ENCODE peak calls at places on chromosomes 7 and 10, in seven cellular contexts. One of them, this sample, is unnamed.

GRCh38 chr7:27737591-27737990 is 2.4 kb upstream of the TAX1BP1 start:
- DNase-seq in WERI-Rb-1: no peak
- DNase-seq in naive thymus-derived CD8-positive, alpha-beta T cell: no peak
- DNase-seq in KG1: no peak
- DNase-seq in HTR-8/SVneo: no peak
- DNase-seq in WTC11: no peak
- DNase-seq in T-helper 17 cell: no peak
- DNase-seq in this sample: no peak

GRCh38 chr10:480928-481551 is 208.4 kb downstream of the DIP2C start:
- DNase-seq in HTR-8/SVneo: no peak
- DNase-seq in WTC11: no peak
- DNase-seq in T-helper 17 cell: no peak
- DNase-seq in WERI-Rb-1: no peak
- DNase-seq in naive thymus-derived CD8-positive, alpha-beta T cell: no peak
- DNase-seq in KG1: no peak
- DNase-seq in this sample: no peak

GRCh38 chr10:43903451-43903850 is 254.8 kb upstream of the ZNF32 start:
- DNase-seq in WERI-Rb-1: no peak
- DNase-seq in KG1: no peak
- DNase-seq in naive thymus-derived CD8-positive, alpha-beta T cell: no peak
- DNase-seq in WTC11: no peak
- DNase-seq in HTR-8/SVneo: no peak
- DNase-seq in T-helper 17 cell: no peak
- DNase-seq in this sample: no peak

GRCh38 chr10:11164806-11165590 is 147.3 kb downstream of the CELF2 start:
- DNase-seq in WTC11: peak
- DNase-seq in naive thymus-derived CD8-positive, alpha-beta T cell: peak
- DNase-seq in WERI-Rb-1: no peak
- DNase-seq in KG1: no peak
- DNase-seq in HTR-8/SVneo: peak
- DNase-seq in T-helper 17 cell: peak
- DNase-seq in this sample: peak

GRCh38 chr7:8590791-8591190 is 157.4 kb downstream of the NXPH1 start:
- DNase-seq in WTC11: no peak
- DNase-seq in HTR-8/SVneo: no peak
- DNase-seq in naive thymus-derived CD8-positive, alpha-beta T cell: no peak
- DNase-seq in WERI-Rb-1: no peak
- DNase-seq in KG1: no peak
- DNase-seq in T-helper 17 cell: no peak
- DNase-seq in this sample: no peak

GRCh38 chr10:50552771-50553535 is 70.8 kb downstream of the SGMS1 start:
- DNase-seq in naive thymus-derived CD8-positive, alpha-beta T cell: peak
- DNase-seq in KG1: no peak
- DNase-seq in WTC11: no peak
- DNase-seq in HTR-8/SVneo: no peak
- DNase-seq in T-helper 17 cell: no peak
- DNase-seq in WERI-Rb-1: peak
- DNase-seq in this sample: peak

GRCh38 chr7:120802751-120803150 is 55.2 kb downstream of the TSPAN12 start:
- DNase-seq in WTC11: no peak
- DNase-seq in HTR-8/SVneo: no peak
- DNase-seq in WERI-Rb-1: no peak
- DNase-seq in KG1: no peak
- DNase-seq in naive thymus-derived CD8-positive, alpha-beta T cell: no peak
- DNase-seq in T-helper 17 cell: no peak
- DNase-seq in this sample: no peak

GRCh38 chr10:105691811-105692210 is 1050.7 kb downstream of the SORCS3 start:
- DNase-seq in WERI-Rb-1: peak
- DNase-seq in HTR-8/SVneo: no peak
- DNase-seq in KG1: no peak
- DNase-seq in WTC11: peak
- DNase-seq in T-helper 17 cell: no peak
- DNase-seq in naive thymus-derived CD8-positive, alpha-beta T cell: no peak
- DNase-seq in this sample: no peak

GRCh38 chr7:106623846-106624245 is 37.1 kb downstream of the CCDC71L start:
- DNase-seq in naive thymus-derived CD8-positive, alpha-beta T cell: no peak
- DNase-seq in WERI-Rb-1: no peak
- DNase-seq in HTR-8/SVneo: no peak
- DNase-seq in WTC11: no peak
- DNase-seq in T-helper 17 cell: no peak
- DNase-seq in KG1: no peak
- DNase-seq in this sample: no peak

GRCh38 chr10:74598891-74599566 is 227.4 kb upstream of the KAT6B start:
- DNase-seq in T-helper 17 cell: no peak
- DNase-seq in HTR-8/SVneo: no peak
- DNase-seq in WERI-Rb-1: no peak
- DNase-seq in naive thymus-derived CD8-positive, alpha-beta T cell: no peak
- DNase-seq in WTC11: no peak
- DNase-seq in KG1: no peak
- DNase-seq in this sample: no peak

GRCh38 chr7:107966701-107967100 is 36.3 kb downstream of the LAMB1 start:
- DNase-seq in WERI-Rb-1: peak
- DNase-seq in WTC11: peak
- DNase-seq in T-helper 17 cell: no peak
- DNase-seq in naive thymus-derived CD8-positive, alpha-beta T cell: no peak
- DNase-seq in HTR-8/SVneo: peak
- DNase-seq in KG1: no peak
- DNase-seq in this sample: no peak

GRCh38 chr7:56537477-56537876 is 421.3 kb upstream of the NUPR2 start:
- DNase-seq in naive thymus-derived CD8-positive, alpha-beta T cell: no peak
- DNase-seq in KG1: no peak
- DNase-seq in WERI-Rb-1: no peak
- DNase-seq in T-helper 17 cell: no peak
- DNase-seq in HTR-8/SVneo: no peak
- DNase-seq in WTC11: no peak
- DNase-seq in this sample: no peak

GRCh38 chr10:81251457-81252115 is 623.4 kb upstream of the NRG3 start:
- DNase-seq in naive thymus-derived CD8-positive, alpha-beta T cell: no peak
- DNase-seq in KG1: no peak
- DNase-seq in WERI-Rb-1: no peak
- DNase-seq in WTC11: peak
- DNase-seq in T-helper 17 cell: no peak
- DNase-seq in HTR-8/SVneo: no peak
- DNase-seq in this sample: no peak

GRCh38 chr7:80826520-80827237 is 92.2 kb downstream of the SEMA3C start:
- DNase-seq in WERI-Rb-1: no peak
- DNase-seq in T-helper 17 cell: no peak
- DNase-seq in WTC11: no peak
- DNase-seq in naive thymus-derived CD8-positive, alpha-beta T cell: no peak
- DNase-seq in KG1: no peak
- DNase-seq in HTR-8/SVneo: no peak
- DNase-seq in this sample: no peak

GRCh38 chr10:132943555-132944404 is 1.4 kb upstream of the CFAP46 start:
- DNase-seq in WTC11: no peak
- DNase-seq in WERI-Rb-1: no peak
- DNase-seq in KG1: no peak
- DNase-seq in T-helper 17 cell: no peak
- DNase-seq in naive thymus-derived CD8-positive, alpha-beta T cell: no peak
- DNase-seq in HTR-8/SVneo: no peak
- DNase-seq in this sample: no peak

GRCh38 chr7:11701829-11702560 is 130.0 kb downstream of the THSD7A start:
- DNase-seq in KG1: no peak
- DNase-seq in WTC11: no peak
- DNase-seq in WERI-Rb-1: no peak
- DNase-seq in T-helper 17 cell: no peak
- DNase-seq in HTR-8/SVneo: no peak
- DNase-seq in naive thymus-derived CD8-positive, alpha-beta T cell: no peak
- DNase-seq in this sample: no peak

GRCh38 chr10:102941401-102941800 is 23.3 kb downstream of the CNNM2 start:
- DNase-seq in T-helper 17 cell: no peak
- DNase-seq in HTR-8/SVneo: no peak
- DNase-seq in naive thymus-derived CD8-positive, alpha-beta T cell: no peak
- DNase-seq in KG1: no peak
- DNase-seq in WTC11: no peak
- DNase-seq in WERI-Rb-1: no peak
- DNase-seq in this sample: no peak

GRCh38 chr10:102752266-102752930 is 8.7 kb downstream of the WBP1L start:
- DNase-seq in WTC11: no peak
- DNase-seq in WERI-Rb-1: no peak
- DNase-seq in T-helper 17 cell: no peak
- DNase-seq in KG1: no peak
- DNase-seq in naive thymus-derived CD8-positive, alpha-beta T cell: no peak
- DNase-seq in HTR-8/SVneo: no peak
- DNase-seq in this sample: no peak

GRCh38 chr7:125061-125471 is 67.3 kb upstream of the FAM20C start:
- DNase-seq in WERI-Rb-1: no peak
- DNase-seq in T-helper 17 cell: no peak
- DNase-seq in HTR-8/SVneo: no peak
- DNase-seq in KG1: no peak
- DNase-seq in naive thymus-derived CD8-positive, alpha-beta T cell: no peak
- DNase-seq in WTC11: no peak
- DNase-seq in this sample: no peak

GRCh38 chr7:126041472-126041871 is 1111.8 kb upstream of the POT1 start:
- DNase-seq in WERI-Rb-1: no peak
- DNase-seq in HTR-8/SVneo: no peak
- DNase-seq in WTC11: no peak
- DNase-seq in naive thymus-derived CD8-positive, alpha-beta T cell: no peak
- DNase-seq in T-helper 17 cell: no peak
- DNase-seq in KG1: no peak
- DNase-seq in this sample: no peak

GRCh38 chr10:37124532-37124931 is 866 bp upstream of the ANKRD30A start:
- DNase-seq in T-helper 17 cell: no peak
- DNase-seq in naive thymus-derived CD8-positive, alpha-beta T cell: no peak
- DNase-seq in HTR-8/SVneo: no peak
- DNase-seq in KG1: no peak
- DNase-seq in WERI-Rb-1: no peak
- DNase-seq in WTC11: no peak
- DNase-seq in this sample: no peak

GRCh38 chr7:116588225-116588624 is 63.4 kb downstream of the CAV1 start:
- DNase-seq in WTC11: no peak
- DNase-seq in HTR-8/SVneo: no peak
- DNase-seq in T-helper 17 cell: no peak
- DNase-seq in WERI-Rb-1: no peak
- DNase-seq in KG1: no peak
- DNase-seq in naive thymus-derived CD8-positive, alpha-beta T cell: no peak
- DNase-seq in this sample: no peak

GRCh38 chr7:149811221-149811620 is 27.0 kb upstream of the ZNF862 start:
- DNase-seq in T-helper 17 cell: no peak
- DNase-seq in naive thymus-derived CD8-positive, alpha-beta T cell: no peak
- DNase-seq in HTR-8/SVneo: no peak
- DNase-seq in KG1: no peak
- DNase-seq in WTC11: no peak
- DNase-seq in WERI-Rb-1: no peak
- DNase-seq in this sample: no peak

GRCh38 chr10:73859441-73860049 is 14.8 kb downstream of the CAMK2G start:
- DNase-seq in HTR-8/SVneo: no peak
- DNase-seq in KG1: no peak
- DNase-seq in WERI-Rb-1: peak
- DNase-seq in naive thymus-derived CD8-positive, alpha-beta T cell: no peak
- DNase-seq in T-helper 17 cell: peak
- DNase-seq in WTC11: no peak
- DNase-seq in this sample: peak

GRCh38 chr7:86904949-86905834 is 154.3 kb downstream of the ELAPOR2 start:
- DNase-seq in WERI-Rb-1: peak
- DNase-seq in WTC11: peak
- DNase-seq in naive thymus-derived CD8-positive, alpha-beta T cell: no peak
- DNase-seq in KG1: no peak
- DNase-seq in T-helper 17 cell: no peak
- DNase-seq in HTR-8/SVneo: no peak
- DNase-seq in this sample: no peak

GRCh38 chr10:125299476-125299875 is 139.1 kb upstream of the CTBP2 start:
- DNase-seq in WTC11: no peak
- DNase-seq in T-helper 17 cell: no peak
- DNase-seq in KG1: no peak
- DNase-seq in HTR-8/SVneo: no peak
- DNase-seq in WERI-Rb-1: no peak
- DNase-seq in naive thymus-derived CD8-positive, alpha-beta T cell: no peak
- DNase-seq in this sample: no peak

GRCh38 chr7:136086712-136087111 is 109.6 kb upstream of the MTPN start:
- DNase-seq in KG1: no peak
- DNase-seq in naive thymus-derived CD8-positive, alpha-beta T cell: no peak
- DNase-seq in T-helper 17 cell: no peak
- DNase-seq in HTR-8/SVneo: peak
- DNase-seq in WERI-Rb-1: no peak
- DNase-seq in WTC11: peak
- DNase-seq in this sample: peak

GRCh38 chr7:89027781-89028180 is 232.2 kb upstream of the TEX47 start:
- DNase-seq in WTC11: no peak
- DNase-seq in WERI-Rb-1: no peak
- DNase-seq in naive thymus-derived CD8-positive, alpha-beta T cell: no peak
- DNase-seq in HTR-8/SVneo: no peak
- DNase-seq in KG1: no peak
- DNase-seq in T-helper 17 cell: no peak
- DNase-seq in this sample: no peak

GRCh38 chr7:14687241-14687640 is 215.3 kb downstream of the DGKB start:
- DNase-seq in naive thymus-derived CD8-positive, alpha-beta T cell: no peak
- DNase-seq in WTC11: no peak
- DNase-seq in WERI-Rb-1: no peak
- DNase-seq in T-helper 17 cell: no peak
- DNase-seq in HTR-8/SVneo: no peak
- DNase-seq in KG1: no peak
- DNase-seq in this sample: no peak

GRCh38 chr10:72740526-72740925 is 48.6 kb downstream of the MCU start:
- DNase-seq in T-helper 17 cell: no peak
- DNase-seq in naive thymus-derived CD8-positive, alpha-beta T cell: no peak
- DNase-seq in WERI-Rb-1: no peak
- DNase-seq in KG1: no peak
- DNase-seq in WTC11: no peak
- DNase-seq in HTR-8/SVneo: peak
- DNase-seq in this sample: no peak

GRCh38 chr7:81284576-81284975 is 365.7 kb upstream of the SEMA3C start:
- DNase-seq in HTR-8/SVneo: peak
- DNase-seq in KG1: no peak
- DNase-seq in T-helper 17 cell: no peak
- DNase-seq in WERI-Rb-1: no peak
- DNase-seq in WTC11: no peak
- DNase-seq in naive thymus-derived CD8-positive, alpha-beta T cell: no peak
- DNase-seq in this sample: no peak

GRCh38 chr10:5564537-5565204 is 39.9 kb downstream of the CALML3 start:
- DNase-seq in KG1: no peak
- DNase-seq in WERI-Rb-1: no peak
- DNase-seq in HTR-8/SVneo: no peak
- DNase-seq in T-helper 17 cell: no peak
- DNase-seq in WTC11: no peak
- DNase-seq in naive thymus-derived CD8-positive, alpha-beta T cell: peak
- DNase-seq in this sample: no peak

GRCh38 chr7:91846436-91846835 is 34.1 kb downstream of the MTERF1 start:
- DNase-seq in HTR-8/SVneo: no peak
- DNase-seq in KG1: no peak
- DNase-seq in T-helper 17 cell: no peak
- DNase-seq in WTC11: no peak
- DNase-seq in naive thymus-derived CD8-positive, alpha-beta T cell: no peak
- DNase-seq in WERI-Rb-1: no peak
- DNase-seq in this sample: no peak

GRCh38 chr10:132297521-132297920 is 10.2 kb downstream of the STK32C start:
- DNase-seq in WERI-Rb-1: no peak
- DNase-seq in naive thymus-derived CD8-positive, alpha-beta T cell: no peak
- DNase-seq in T-helper 17 cell: no peak
- DNase-seq in WTC11: peak
- DNase-seq in KG1: no peak
- DNase-seq in HTR-8/SVneo: no peak
- DNase-seq in this sample: no peak

GRCh38 chr10:83585686-83586085 is 553.6 kb upstream of the GHITM start:
- DNase-seq in KG1: no peak
- DNase-seq in WERI-Rb-1: no peak
- DNase-seq in T-helper 17 cell: no peak
- DNase-seq in WTC11: no peak
- DNase-seq in naive thymus-derived CD8-positive, alpha-beta T cell: no peak
- DNase-seq in HTR-8/SVneo: no peak
- DNase-seq in this sample: no peak

GRCh38 chr10:92757066-92757716 is 67.4 kb downstream of the HHEX start:
- DNase-seq in KG1: peak
- DNase-seq in T-helper 17 cell: no peak
- DNase-seq in WTC11: peak
- DNase-seq in naive thymus-derived CD8-positive, alpha-beta T cell: peak
- DNase-seq in HTR-8/SVneo: peak
- DNase-seq in WERI-Rb-1: no peak
- DNase-seq in this sample: no peak

GRCh38 chr7:138797715-138798320 is at the start of the genes ATP6V0A4 and TMEM213:
- DNase-seq in WTC11: peak
- DNase-seq in KG1: no peak
- DNase-seq in HTR-8/SVneo: no peak
- DNase-seq in T-helper 17 cell: no peak
- DNase-seq in naive thymus-derived CD8-positive, alpha-beta T cell: no peak
- DNase-seq in WERI-Rb-1: no peak
- DNase-seq in this sample: no peak